ENCODE peak calls at places on chromosomes 12 and 14, in four cellular contexts. Z, V, M and T are unnamed samples.
A peak's percentile ranks its signal among the peaks of the same experiment; 100 is the strongest.

GRCh38 chr14:68144051-68144681 is 324.6 kb downstream of the RAD51B start:
- DNase-seq in Z (no peak), V (no peak), M (peak; percentile 93), T (no peak)

GRCh38 chr12:53925006-53925405 is 13.6 kb upstream of the HOXC13 start:
- DNase-seq in Z (no peak), V (no peak), M (no peak), T (no peak)

GRCh38 chr14:104139460-104140212 is 1.2 kb downstream of the KIF26A start:
- DNase-seq in Z (peak; percentile 53), V (no peak), M (no peak), T (peak; percentile 70)

GRCh38 chr14:28754209-28754985 is 12.2 kb upstream of the FOXG1 start:
- DNase-seq in Z (no peak), V (peak; percentile 6), M (peak; percentile 64), T (no peak)

GRCh38 chr12:54159549-54159948 is 29.2 kb downstream of the SMUG1 start:
- DNase-seq in Z (no peak), V (no peak), M (no peak), T (no peak)

GRCh38 chr14:37824936-37825698 is 229.7 kb downstream of the TTC6 start:
- DNase-seq in Z (no peak), V (no peak), M (no peak), T (no peak)

GRCh38 chr14:39762576-39763401 is 330.6 kb upstream of the FBXO33 start:
- DNase-seq in Z (no peak), V (no peak), M (no peak), T (no peak)

GRCh38 chr12:115660211-115660805 is 617.2 kb downstream of the MED13L start:
- DNase-seq in Z (no peak), V (no peak), M (peak; percentile 85), T (no peak)

GRCh38 chr12:41055875-41056577 is 132.1 kb upstream of the PDZRN4 start:
- DNase-seq in Z (no peak), V (no peak), M (peak; percentile 15), T (no peak)

GRCh38 chr14:36057452-36058142 is 118.9 kb downstream of the PTCSC3 start:
- DNase-seq in Z (no peak), V (no peak), M (peak; percentile 5), T (no peak)

GRCh38 chr14:82420874-82421273 is 887.2 kb upstream of the SEL1L start:
- DNase-seq in Z (no peak), V (no peak), M (no peak), T (no peak)

GRCh38 chr12:38316391-38317129 is at the start of gene ALG10B:
- DNase-seq in Z (peak; percentile 93), V (peak; percentile 89), M (peak; percentile 96), T (peak; percentile 97)